ENCODE peak calls at places on chromosomes 12 and 14, in eight cellular contexts. M is Calu3, J is BJ, Y is gastrocnemius medialis, X is left lung, S is neural progenitor cell, F is K562, C is cardiac muscle cell. R is an unnamed sample.

GRCh38 chr12:66555113-66555512 is 123.8 kb downstream of the GRIP1 start:
- DNase-seq in S (no peak), X (no peak), C (no peak), F (no peak), M (peak; percentile 30), J (no peak), Y (no peak), R (no peak)

GRCh38 chr14:26199599-26200370 is 398.0 kb downstream of the NOVA1 start:
- DNase-seq in Y (no peak), C (no peak), J (no peak), S (no peak), M (no peak), F (no peak), X (no peak), R (no peak)

GRCh38 chr14:74941676-74942097 is 13.7 kb downstream of the PGF start:
- DNase-seq in S (no peak), C (no peak), F (peak; percentile 41), Y (peak; percentile 61), X (peak; percentile 91), J (no peak), M (no peak), R (no peak)

GRCh38 chr14:86450075-86450474 is 920.1 kb downstream of the FLRT2 start:
- DNase-seq in S (no peak), Y (no peak), C (no peak), J (peak; percentile 26), X (no peak), M (no peak), F (no peak), R (no peak)

GRCh38 chr12:9906888-9907287 is 25.3 kb downstream of the CLEC2A start:
- DNase-seq in F (no peak), M (no peak), C (no peak), X (no peak), J (no peak), S (no peak), Y (no peak), R (no peak)

GRCh38 chr12:8911606-8912268 is 2.6 kb upstream of the PHC1 start:
- DNase-seq in X (no peak), J (no peak), C (no peak), S (no peak), Y (no peak), F (no peak), M (no peak), R (no peak)

GRCh38 chr14:53380041-53380440 is 226.9 kb upstream of the DDHD1 start:
- DNase-seq in Y (no peak), J (no peak), S (no peak), C (no peak), M (no peak), F (no peak), X (no peak), R (no peak)

GRCh38 chr12:68451261-68452091 is 119.3 kb upstream of the MDM1 start:
- DNase-seq in Y (peak; percentile 16), F (peak; percentile 24), M (no peak), J (peak; percentile 61), X (no peak), S (no peak), C (no peak), R (no peak)

GRCh38 chr12:79658221-79658620 is 32.5 kb downstream of the PAWR start:
- DNase-seq in X (no peak), F (no peak), Y (no peak), J (peak; percentile 44), C (no peak), M (no peak), S (no peak), R (no peak)

GRCh38 chr12:6961695-6962284 is 8.7 kb downstream of the PHB2 start:
- DNase-seq in X (peak; percentile 87), M (peak; percentile 77), Y (peak; percentile 57), F (peak; percentile 82), C (peak; percentile 83), J (no peak), S (peak; percentile 89), R (no peak)

GRCh38 chr12:108691995-108692808 is 39.1 kb downstream of the CORO1C start:
- DNase-seq in Y (peak; percentile 80), S (peak; percentile 26), J (no peak), M (no peak), X (no peak), F (no peak), C (peak; percentile 71), R (no peak)

GRCh38 chr12:24561882-24562760 is 386.8 kb downstream of the BCAT1 start:
- DNase-seq in S (peak; percentile 84), F (no peak), Y (no peak), J (no peak), C (peak; percentile 82), M (peak; percentile 23), X (peak; percentile 88), R (peak; percentile 80)

GRCh38 chr12:114288071-114288470 is 117.9 kb downstream of the TBX5 start:
- DNase-seq in F (no peak), C (no peak), Y (no peak), M (no peak), S (no peak), J (no peak), X (no peak), R (no peak)

GRCh38 chr12:54229624-54230212 is 40.9 kb upstream of the SMUG1 start:
- DNase-seq in J (peak; percentile 91), Y (peak; percentile 44), M (no peak), X (no peak), S (no peak), F (no peak), C (no peak), R (no peak)

DNA sequence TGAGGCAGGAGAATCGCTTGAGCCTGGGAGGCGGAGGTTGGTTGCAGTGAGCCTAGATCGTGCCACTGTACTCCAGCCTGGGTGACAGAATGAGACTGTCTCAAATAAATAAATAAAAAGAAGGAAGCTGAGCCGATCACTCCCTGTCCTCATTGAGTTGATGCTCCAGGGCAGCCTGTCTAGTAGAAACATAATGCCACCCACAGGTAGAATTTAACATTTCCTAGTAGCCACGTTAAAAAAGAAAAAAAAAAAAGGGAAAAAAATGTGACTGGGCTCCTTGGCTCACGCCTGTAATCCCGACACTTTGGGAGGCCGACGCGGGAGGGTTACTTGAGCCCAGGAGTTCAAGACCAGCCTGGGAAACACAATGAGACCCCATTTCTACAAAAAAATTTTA is 135.7 kb downstream of the SCARB1 start:
- DNase-seq in F (no peak), Y (no peak), C (no peak), M (no peak), X (peak; percentile 14), J (no peak), S (no peak), R (no peak)
- TF ChIP-seq CTCF in F (no peak), Y (no peak), C (no peak), M (peak; percentile 26), X (no peak), J (no peak), S (no peak), R (no peak)

GRCh38 chr14:65041434-65041915 is 54.8 kb downstream of the FNTB start:
- DNase-seq in X (no peak), Y (no peak), C (no peak), F (no peak), M (no peak), S (no peak), J (no peak), R (no peak)
- TF ChIP-seq CTCF in X (no peak), Y (no peak), C (no peak), F (no peak), M (no peak), S (no peak), J (no peak), R (no peak)

GRCh38 chr14:69002069-69002468 is 23.0 kb upstream of the ACTN1 start:
- DNase-seq in J (no peak), M (peak; percentile 58), F (peak; percentile 48), S (peak; percentile 40), X (no peak), Y (no peak), C (peak; percentile 28), R (no peak)
- TF ChIP-seq CTCF in J (peak; percentile 9), M (peak; percentile 17), F (peak; percentile 56), S (no peak), X (no peak), Y (peak; percentile 36), C (peak; percentile 13), R (no peak)

GRCh38 chr12:100733817-100734593 is 60.6 kb upstream of the ANO4 start:
- DNase-seq in J (no peak), M (peak; percentile 25), X (no peak), C (peak; percentile 59), F (peak; percentile 23), S (peak; percentile 55), Y (no peak), R (no peak)
- TF ChIP-seq CTCF in J (peak; percentile 75), M (peak; percentile 24), X (no peak), C (peak; percentile 68), F (peak; percentile 52), S (peak; percentile 69), Y (no peak), R (peak; percentile 77)

GRCh38 chr14:97275276-97275675 is 478.1 kb downstream of the VRK1 start:
- DNase-seq in Y (no peak), C (no peak), S (no peak), J (no peak), X (no peak), M (no peak), F (no peak), R (no peak)

GRCh38 chr14:97274626-97275025 is 477.4 kb downstream of the VRK1 start:
- DNase-seq in M (no peak), C (no peak), J (no peak), F (no peak), Y (no peak), S (peak; percentile 23), X (no peak), R (no peak)

GRCh38 chr14:97273540-97273939 is 476.4 kb downstream of the VRK1 start:
- DNase-seq in Y (no peak), M (no peak), S (no peak), F (no peak), J (no peak), X (no peak), C (no peak), R (no peak)

GRCh38 chr14:97277711-97278110 is 480.5 kb downstream of the VRK1 start:
- DNase-seq in F (no peak), X (no peak), Y (no peak), S (peak; percentile 88), M (no peak), C (no peak), J (no peak), R (no peak)

GRCh38 chr14:97276573-97276972 is 479.4 kb downstream of the VRK1 start:
- DNase-seq in M (no peak), S (no peak), F (no peak), J (no peak), Y (no peak), X (no peak), C (no peak), R (no peak)
- TF ChIP-seq CTCF in M (no peak), S (no peak), F (no peak), J (no peak), Y (no peak), X (no peak), C (no peak), R (no peak)

DNA sequence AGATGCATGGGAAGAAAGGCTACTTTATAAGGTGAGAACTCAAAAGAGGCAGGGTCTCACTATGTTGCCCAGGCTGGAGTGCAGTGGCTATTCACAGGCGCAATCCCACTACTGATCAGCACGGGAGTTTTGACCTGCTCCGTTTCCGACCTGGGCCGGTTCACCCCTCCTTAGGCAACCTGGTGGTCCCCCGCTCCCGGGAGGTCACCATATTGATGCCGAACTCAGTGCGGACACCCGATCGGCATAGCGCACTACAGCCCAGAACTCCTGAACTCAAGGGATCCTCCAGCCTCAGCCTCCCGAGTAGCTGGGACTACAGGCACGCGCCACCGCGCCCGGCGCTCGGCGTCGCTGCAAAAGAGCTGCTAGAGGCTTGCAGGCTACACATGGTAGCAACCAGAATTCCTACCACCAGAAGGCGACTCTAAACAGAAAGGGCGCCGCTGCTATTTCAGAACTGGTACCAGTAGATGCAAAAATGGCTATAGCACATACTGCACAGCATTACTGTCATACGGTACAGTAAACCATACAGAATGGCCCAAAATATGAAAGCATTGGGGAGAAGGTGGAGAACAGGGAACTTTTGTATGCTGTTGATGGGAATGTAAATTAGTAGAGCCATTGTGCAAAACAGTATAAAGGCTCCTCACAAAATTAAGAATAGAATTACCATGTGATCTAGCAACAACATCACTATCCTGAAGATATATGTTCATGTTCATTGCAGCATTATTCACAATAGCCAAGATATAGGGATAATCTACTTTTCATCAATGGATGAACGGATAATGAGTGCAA is 1.2 kb upstream of the NEMF start:
- DNase-seq in J (no peak), C (peak; percentile 88), F (no peak), S (peak; percentile 91), M (peak; percentile 84), Y (peak; percentile 70), X (peak; percentile 88), R (peak; percentile 74)
- TF ChIP-seq CTCF in J (peak; percentile 76), C (peak; percentile 80), F (peak; percentile 72), S (peak; percentile 82), M (peak; percentile 47), Y (peak; percentile 79), X (peak; percentile 79), R (peak; percentile 85)